ENCODE peak calls at places on chromosomes 2 and 18, in eight cellular contexts. One of them, this sample, is unnamed. For H3K27me3, the result is how much of the 10 kb centered on the place peaks cover.

GRCh38 chr2:46355756-46356155 is 58.5 kb downstream of the EPAS1 start:
- DNase-seq in spleen: no peak
- DNase-seq in prostate gland: no peak
- DNase-seq in suprapubic skin: no peak
- DNase-seq in HL-60: no peak
- DNase-seq in vagina: no peak
- DNase-seq in stomach: no peak
- DNase-seq in breast epithelium: no peak
- DNase-seq in this sample: no peak

GRCh38 chr2:88545118-88545517 is 82.1 kb downstream of the EIF2AK3 start:
- DNase-seq in vagina: no peak
- DNase-seq in HL-60: no peak
- DNase-seq in suprapubic skin: no peak
- DNase-seq in breast epithelium: no peak
- DNase-seq in stomach: no peak
- DNase-seq in prostate gland: no peak
- DNase-seq in spleen: no peak
- DNase-seq in this sample: no peak

GRCh38 chr2:32711908-32712307 is 84.1 kb downstream of the TTC27 start:
- DNase-seq in vagina: no peak
- DNase-seq in prostate gland: no peak
- DNase-seq in HL-60: no peak
- DNase-seq in stomach: no peak
- DNase-seq in breast epithelium: no peak
- DNase-seq in suprapubic skin: no peak
- DNase-seq in spleen: no peak
- DNase-seq in this sample: no peak

GRCh38 chr2:126299469-126299976 is 356.4 kb upstream of the GYPC start:
- DNase-seq in stomach: no peak
- DNase-seq in prostate gland: no peak
- DNase-seq in breast epithelium: no peak
- DNase-seq in spleen: no peak
- DNase-seq in vagina: no peak
- DNase-seq in suprapubic skin: no peak
- DNase-seq in HL-60: no peak
- DNase-seq in this sample: no peak

GRCh38 chr2:105857076-105857740 is 112.5 kb downstream of the NCK2 start:
- DNase-seq in spleen: no peak
- DNase-seq in HL-60: no peak
- DNase-seq in prostate gland: no peak
- DNase-seq in stomach: no peak
- DNase-seq in vagina: peak
- DNase-seq in breast epithelium: no peak
- DNase-seq in suprapubic skin: no peak
- DNase-seq in this sample: no peak

GRCh38 chr2:38099096-38099997 is 23.4 kb upstream of the CYP1B1 start:
- DNase-seq in HL-60: no peak
- DNase-seq in vagina: no peak
- DNase-seq in breast epithelium: no peak
- DNase-seq in prostate gland: no peak
- DNase-seq in suprapubic skin: no peak
- DNase-seq in stomach: no peak
- DNase-seq in spleen: no peak
- DNase-seq in this sample: no peak

GRCh38 chr2:49241991-49242390 is 87.7 kb upstream of the FSHR start:
- DNase-seq in HL-60: no peak
- DNase-seq in suprapubic skin: no peak
- DNase-seq in prostate gland: no peak
- DNase-seq in spleen: no peak
- DNase-seq in breast epithelium: no peak
- DNase-seq in vagina: no peak
- DNase-seq in stomach: no peak
- DNase-seq in this sample: no peak

GRCh38 chr2:179837408-179837807 is 24.0 kb downstream of the ZNF385B start:
- DNase-seq in spleen: no peak
- DNase-seq in prostate gland: no peak
- DNase-seq in suprapubic skin: no peak
- DNase-seq in breast epithelium: no peak
- DNase-seq in HL-60: no peak
- DNase-seq in stomach: no peak
- DNase-seq in vagina: no peak
- DNase-seq in this sample: no peak

GRCh38 chr18:30376515-30376914 is 666.0 kb downstream of the DSC3 start:
- DNase-seq in suprapubic skin: no peak
- DNase-seq in spleen: no peak
- DNase-seq in prostate gland: no peak
- DNase-seq in HL-60: no peak
- DNase-seq in stomach: no peak
- DNase-seq in breast epithelium: no peak
- DNase-seq in vagina: no peak
- DNase-seq in this sample: no peak

GRCh38 chr2:94956797-94957391 is 68.6 kb upstream of the MAL start:
- DNase-seq in prostate gland: peak
- DNase-seq in vagina: no peak
- DNase-seq in HL-60: peak
- DNase-seq in suprapubic skin: no peak
- DNase-seq in breast epithelium: no peak
- DNase-seq in spleen: no peak
- DNase-seq in stomach: peak
- DNase-seq in this sample: no peak

GRCh38 chr18:26335139-26335933 is 109.1 kb downstream of the TAF4B start:
- DNase-seq in prostate gland: no peak
- DNase-seq in suprapubic skin: no peak
- DNase-seq in stomach: no peak
- DNase-seq in HL-60: no peak
- DNase-seq in vagina: no peak
- DNase-seq in breast epithelium: peak
- DNase-seq in spleen: no peak
- DNase-seq in this sample: no peak

GRCh38 chr2:22904126-22904684 is 480.8 kb upstream of the KLHL29 start:
- DNase-seq in suprapubic skin: no peak
- DNase-seq in vagina: peak
- DNase-seq in prostate gland: no peak
- DNase-seq in breast epithelium: no peak
- DNase-seq in stomach: peak
- DNase-seq in spleen: no peak
- DNase-seq in HL-60: no peak
- DNase-seq in this sample: no peak

GRCh38 chr2:107529146-107529545 is 297.5 kb upstream of the RGPD4 start:
- DNase-seq in spleen: no peak
- DNase-seq in vagina: no peak
- DNase-seq in prostate gland: no peak
- DNase-seq in HL-60: no peak
- DNase-seq in suprapubic skin: no peak
- DNase-seq in stomach: no peak
- DNase-seq in breast epithelium: no peak
- DNase-seq in this sample: no peak

GRCh38 chr2:62114564-62114963 is 81.4 kb upstream of the B3GNT2 start:
- DNase-seq in breast epithelium: no peak
- DNase-seq in prostate gland: no peak
- DNase-seq in stomach: peak
- DNase-seq in vagina: no peak
- DNase-seq in HL-60: no peak
- DNase-seq in suprapubic skin: no peak
- DNase-seq in spleen: no peak
- DNase-seq in this sample: peak

GRCh38 chr18:79693561-79694205 is 14.1 kb downstream of the CTDP1 start:
- DNase-seq in suprapubic skin: peak
- DNase-seq in HL-60: no peak
- DNase-seq in stomach: no peak
- DNase-seq in spleen: peak
- DNase-seq in vagina: no peak
- DNase-seq in prostate gland: no peak
- DNase-seq in breast epithelium: no peak
- DNase-seq in this sample: peak

GRCh38 chr2:197356136-197356535 is 45.6 kb upstream of the ANKRD44 start:
- DNase-seq in stomach: no peak
- DNase-seq in vagina: no peak
- DNase-seq in suprapubic skin: no peak
- DNase-seq in HL-60: no peak
- DNase-seq in spleen: no peak
- DNase-seq in breast epithelium: no peak
- DNase-seq in prostate gland: no peak
- DNase-seq in this sample: no peak

GRCh38 chr18:63947051-63947790 is 1.9 kb upstream of the HMSD start:
- DNase-seq in prostate gland: no peak
- DNase-seq in breast epithelium: no peak
- DNase-seq in HL-60: no peak
- DNase-seq in spleen: no peak
- DNase-seq in suprapubic skin: no peak
- DNase-seq in vagina: no peak
- DNase-seq in stomach: no peak
- DNase-seq in this sample: no peak

GRCh38 chr18:63953811-63954210 is 4.7 kb downstream of the HMSD start:
- DNase-seq in HL-60: no peak
- DNase-seq in prostate gland: no peak
- DNase-seq in suprapubic skin: no peak
- DNase-seq in breast epithelium: no peak
- DNase-seq in spleen: no peak
- DNase-seq in vagina: no peak
- DNase-seq in stomach: no peak
- DNase-seq in this sample: no peak

GRCh38 chr18:63951302-63951705 is 2.2 kb downstream of the HMSD start:
- DNase-seq in suprapubic skin: no peak
- DNase-seq in HL-60: no peak
- DNase-seq in spleen: no peak
- DNase-seq in stomach: no peak
- DNase-seq in vagina: no peak
- DNase-seq in breast epithelium: no peak
- DNase-seq in prostate gland: no peak
- DNase-seq in this sample: no peak

DNA sequence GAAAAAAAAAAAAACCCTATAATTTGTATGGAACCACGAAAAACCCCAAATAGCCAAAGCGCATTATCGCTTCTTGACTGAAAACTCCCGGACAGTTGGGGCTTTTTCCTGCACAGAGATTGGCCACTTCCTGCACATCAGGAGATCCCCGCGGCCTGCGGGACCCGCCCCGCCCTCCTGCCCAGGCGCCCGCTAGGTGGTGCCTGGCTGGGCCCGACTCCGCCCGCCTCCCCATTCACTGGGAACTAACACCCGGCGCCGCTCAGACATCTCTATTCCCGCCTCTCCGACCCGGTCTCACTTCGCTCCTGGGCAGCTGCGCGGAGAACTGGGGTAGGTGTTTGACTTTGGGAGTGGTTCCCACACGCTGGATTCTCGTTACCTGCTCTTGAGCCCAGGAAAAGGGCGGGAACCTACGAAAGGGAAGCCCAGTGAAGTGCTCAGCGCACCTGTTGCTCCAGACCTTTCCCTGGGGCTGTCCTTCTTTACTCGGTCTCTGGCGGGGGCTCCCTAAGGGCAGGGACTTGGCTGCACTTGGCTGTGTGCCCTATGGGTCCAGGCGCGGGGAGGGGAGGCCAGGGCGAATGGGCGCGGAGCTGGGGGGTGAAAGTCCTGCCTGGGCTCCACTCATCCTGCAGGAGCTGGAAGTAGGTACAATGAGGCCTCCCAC is at the start of gene HMSD:
- DNase-seq in breast epithelium: no peak
- DNase-seq in spleen: peak
- DNase-seq in suprapubic skin: peak
- DNase-seq in vagina: no peak
- DNase-seq in prostate gland: no peak
- DNase-seq in HL-60: no peak
- DNase-seq in stomach: peak
- DNase-seq in this sample: no peak
- H3K4me3 ChIP-seq in breast epithelium: peak
- H3K4me3 ChIP-seq in spleen: no peak
- H3K4me3 ChIP-seq in suprapubic skin: peak
- H3K4me3 ChIP-seq in vagina: peak
- H3K4me3 ChIP-seq in prostate gland: no peak
- H3K4me3 ChIP-seq in HL-60: no peak
- H3K4me3 ChIP-seq in stomach: peak
- H3K4me3 ChIP-seq in this sample: peak

DNA sequence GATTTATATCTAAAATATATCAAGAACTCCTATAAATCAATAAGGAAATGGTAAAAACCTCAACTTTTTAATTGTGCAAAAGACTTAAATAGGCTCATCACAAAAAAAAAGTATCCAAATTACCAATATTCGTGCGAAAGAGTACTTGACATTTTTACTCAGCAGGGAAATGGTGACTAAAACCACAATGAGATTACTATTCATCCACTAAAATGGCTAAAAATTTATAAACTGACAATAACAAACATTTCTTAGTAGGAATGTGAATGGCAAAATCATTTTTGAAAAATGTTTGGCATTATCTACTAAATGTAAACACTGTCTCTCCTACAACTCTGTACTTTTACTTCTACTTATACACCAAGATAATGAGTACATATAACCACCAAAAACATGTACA is 184.8 kb upstream of the RND3 start:
- DNase-seq in suprapubic skin: no peak
- DNase-seq in vagina: no peak
- DNase-seq in spleen: no peak
- DNase-seq in stomach: no peak
- DNase-seq in HL-60: no peak
- DNase-seq in breast epithelium: no peak
- DNase-seq in prostate gland: no peak
- DNase-seq in this sample: no peak
- TF ChIP-seq POLR2AphosphoS5 in suprapubic skin: no peak
- TF ChIP-seq POLR2AphosphoS5 in vagina: no peak
- TF ChIP-seq POLR2AphosphoS5 in spleen: no peak
- TF ChIP-seq POLR2AphosphoS5 in stomach: no peak
- TF ChIP-seq POLR2AphosphoS5 in HL-60: no peak
- TF ChIP-seq POLR2AphosphoS5 in breast epithelium: no peak
- TF ChIP-seq POLR2AphosphoS5 in prostate gland: no peak
- TF ChIP-seq POLR2AphosphoS5 in this sample: no peak

DNA sequence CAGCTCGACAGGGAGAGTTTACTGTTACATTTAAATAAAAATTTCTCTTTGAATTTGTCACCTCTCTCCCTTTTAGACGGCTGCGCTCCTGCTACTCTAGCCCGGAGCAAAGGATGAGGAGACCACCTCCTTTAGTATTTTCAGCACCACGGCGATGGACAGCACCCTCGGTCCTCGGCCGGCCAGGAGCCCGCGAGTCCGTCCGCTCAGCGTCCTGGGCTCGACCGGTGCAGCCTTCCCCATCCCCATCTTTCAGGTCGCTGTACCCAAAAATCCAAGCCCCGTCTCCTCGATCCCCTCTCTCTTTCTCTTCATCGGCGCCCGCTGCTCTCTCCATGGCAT is 831 bp downstream of the CELF4 start:
- DNase-seq in suprapubic skin: no peak
- DNase-seq in vagina: no peak
- DNase-seq in breast epithelium: no peak
- DNase-seq in prostate gland: peak
- DNase-seq in HL-60: no peak
- DNase-seq in stomach: peak
- DNase-seq in spleen: peak
- DNase-seq in this sample: peak
- H3K27me3 ChIP-seq in suprapubic skin: half or more
- H3K27me3 ChIP-seq in vagina: under half
- H3K27me3 ChIP-seq in breast epithelium: under half
- H3K27me3 ChIP-seq in prostate gland: under half
- H3K27me3 ChIP-seq in HL-60: half or more
- H3K27me3 ChIP-seq in stomach: half or more
- H3K27me3 ChIP-seq in spleen: under half
- H3K27me3 ChIP-seq in this sample: half or more

DNA sequence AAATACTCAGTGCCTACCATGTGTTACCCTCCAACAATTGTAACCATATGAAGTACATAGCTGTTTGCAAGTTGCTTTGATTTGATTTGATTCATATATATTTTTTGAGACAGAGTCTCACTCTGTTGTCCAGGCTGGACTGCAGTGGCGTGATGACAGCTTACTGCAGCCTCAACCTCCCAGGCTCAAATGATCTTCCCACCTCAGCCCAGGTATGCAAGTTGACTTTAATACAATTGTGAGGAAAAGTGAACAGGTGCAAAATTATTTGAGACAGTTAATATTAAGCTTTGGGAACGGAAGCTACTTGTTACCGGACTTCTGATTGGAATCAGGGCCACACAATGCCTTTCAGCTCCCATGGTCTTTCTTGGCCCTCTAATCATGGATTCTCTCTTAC is 1.3 kb upstream of the RPL37A start:
- DNase-seq in suprapubic skin: no peak
- DNase-seq in spleen: no peak
- DNase-seq in breast epithelium: no peak
- DNase-seq in prostate gland: no peak
- DNase-seq in stomach: no peak
- DNase-seq in HL-60: no peak
- DNase-seq in vagina: no peak
- DNase-seq in this sample: no peak
- H3K4me3 ChIP-seq in suprapubic skin: no peak
- H3K4me3 ChIP-seq in spleen: no peak
- H3K4me3 ChIP-seq in breast epithelium: no peak
- H3K4me3 ChIP-seq in prostate gland: no peak
- H3K4me3 ChIP-seq in stomach: peak
- H3K4me3 ChIP-seq in HL-60: peak
- H3K4me3 ChIP-seq in vagina: no peak
- H3K4me3 ChIP-seq in this sample: no peak

This sample was measured in sigmoid colon.